ENCODE peak calls at places on chromosomes 2 and 18, in six cellular contexts. O, L, G, H, N and D are unnamed samples.
A peak's percentile ranks its signal among the peaks of the same experiment; 100 is the strongest.

GRCh38 chr18:63928331-63928730 is 20.6 kb downstream of the SERPINB10 start:
- DNase-seq in G (no peak), L (no peak), H (no peak), O (no peak), N (no peak), D (no peak)

GRCh38 chr2:38033651-38034050 is 42.3 kb downstream of the CYP1B1 start:
- DNase-seq in L (no peak), G (no peak), N (no peak), H (no peak), O (no peak), D (no peak)

GRCh38 chr2:16546128-16546754 is 119.4 kb downstream of the CYRIA start:
- DNase-seq in L (no peak), O (no peak), N (no peak), G (no peak), H (no peak), D (no peak)

GRCh38 chr2:232951891-232952290 is 61.2 kb downstream of the NGEF start:
- DNase-seq in H (no peak), L (no peak), O (no peak), G (no peak), N (no peak), D (no peak)

GRCh38 chr2:25257032-25257455 is 84.7 kb downstream of the DNMT3A start:
- DNase-seq in L (no peak), O (peak; percentile 55), G (no peak), H (no peak), N (no peak), D (no peak)

GRCh38 chr18:9852266-9853081 is 33.3 kb upstream of the TXNDC2 start:
- DNase-seq in H (no peak), G (no peak), N (no peak), L (no peak), O (no peak), D (no peak)

GRCh38 chr2:221629478-221629877 is 57.4 kb upstream of the EPHA4 start:
- DNase-seq in L (no peak), O (no peak), G (no peak), N (no peak), H (no peak), D (no peak)

GRCh38 chr2:130198343-130198742 is at the start of gene TUBA3E:
- DNase-seq in N (no peak), L (no peak), H (no peak), G (no peak), O (no peak), D (no peak)

GRCh38 chr18:51490860-51491259 is 293.4 kb upstream of the MEX3C start:
- DNase-seq in G (no peak), L (no peak), H (no peak), N (no peak), O (no peak), D (no peak)

GRCh38 chr2:153391131-153391530 is 87.4 kb downstream of the RPRM start:
- DNase-seq in H (no peak), L (no peak), O (peak; percentile 47), G (no peak), N (no peak), D (no peak)

GRCh38 chr2:205696541-205697441 is 14.5 kb downstream of the NRP2 start:
- DNase-seq in H (no peak), L (no peak), G (no peak), N (no peak), O (no peak), D (no peak)

GRCh38 chr2:101342625-101343008 is 34.1 kb upstream of the RNF149 start:
- DNase-seq in H (no peak), O (no peak), G (no peak), L (no peak), N (no peak), D (no peak)

GRCh38 chr2:56337342-56337741 is 153.6 kb downstream of the CCDC85A start:
- DNase-seq in O (peak; percentile 85), N (no peak), G (no peak), L (no peak), H (no peak), D (no peak)

GRCh38 chr2:71281950-71282349 is 49.6 kb upstream of the ZNF638 start:
- DNase-seq in O (no peak), L (no peak), G (no peak), N (no peak), H (no peak), D (no peak)

GRCh38 chr2:202267495-202267894 is 1.9 kb downstream of the NOP58 start:
- DNase-seq in L (no peak), N (no peak), G (no peak), O (no peak), H (no peak), D (no peak)

GRCh38 chr2:196101325-196101981 is 32.8 kb upstream of the DNAH7 start:
- DNase-seq in G (peak; percentile 48), N (peak; percentile 30), O (no peak), H (no peak), L (no peak), D (no peak)

GRCh38 chr2:10414000-10414451 is 34.1 kb downstream of the ODC1 start:
- DNase-seq in G (no peak), H (no peak), O (peak; percentile 51), N (peak; percentile 75), L (no peak), D (no peak)

GRCh38 chr2:215829261-215829660 is 184.1 kb downstream of the MREG start:
- DNase-seq in G (no peak), O (no peak), L (no peak), N (no peak), H (no peak), D (no peak)

GRCh38 chr2:144886847-144887246 is 366.9 kb upstream of the ZEB2 start:
- DNase-seq in N (no peak), H (no peak), L (no peak), O (no peak), G (no peak), D (no peak)

GRCh38 chr18:24964213-24964612 is 387.8 kb downstream of the ZNF521 start:
- DNase-seq in G (peak; percentile 9), N (peak; percentile 22), H (no peak), O (no peak), L (no peak), D (no peak)

GRCh38 chr2:81077396-81077795 is 772.8 kb upstream of the LRRTM1 start:
- DNase-seq in L (no peak), O (no peak), N (no peak), G (no peak), H (no peak), D (no peak)

GRCh38 chr2:11310212-11310611 is 34.2 kb downstream of the ROCK2 start:
- DNase-seq in H (no peak), N (no peak), L (no peak), G (no peak), O (peak; percentile 24), D (no peak)

GRCh38 chr2:239961662-239962220 is 63.4 kb downstream of the NDUFA10 start:
- DNase-seq in L (no peak), O (no peak), H (no peak), G (no peak), N (no peak), D (no peak)

GRCh38 chr2:227183657-227184367 is 19.4 kb downstream of the COL4A3 start:
- DNase-seq in N (no peak), G (no peak), L (no peak), O (no peak), H (no peak), D (no peak)

GRCh38 chr2:121910139-121910538 is 154.7 kb downstream of the TSN start:
- DNase-seq in L (no peak), H (no peak), O (no peak), G (no peak), N (no peak), D (no peak)

GRCh38 chr2:165070089-165070488 is 114.8 kb upstream of the SLC38A11 start:
- DNase-seq in G (no peak), L (no peak), O (no peak), H (no peak), N (no peak), D (no peak)

GRCh38 chr2:158052761-158053160 is 48.9 kb upstream of the UPP2 start:
- DNase-seq in G (no peak), H (no peak), L (no peak), O (no peak), N (no peak), D (no peak)

GRCh38 chr18:2948038-2948437 is 64.9 kb downstream of the LPIN2 start:
- DNase-seq in G (no peak), N (no peak), O (peak; percentile 74), H (no peak), L (no peak), D (no peak)

GRCh38 chr2:43082111-43082877 is 144.1 kb downstream of the ZFP36L2 start:
- DNase-seq in L (no peak), O (no peak), G (no peak), H (no peak), N (no peak), D (no peak)

GRCh38 chr2:26735096-26735495 is 29.0 kb upstream of the SLC35F6 start:
- DNase-seq in G (no peak), H (no peak), O (no peak), L (no peak), N (no peak), D (no peak)

GRCh38 chr2:156319811-156320490 is 12.6 kb downstream of the NR4A2 start:
- DNase-seq in O (no peak), N (peak; percentile 31), G (no peak), L (no peak), H (no peak), D (no peak)

GRCh38 chr2:120758181-120759048 is 22.7 kb downstream of the GLI2 start:
- DNase-seq in O (no peak), N (no peak), H (no peak), G (no peak), L (no peak), D (no peak)

GRCh38 chr2:230512955-230513748 is 97.2 kb downstream of the SP100 start:
- DNase-seq in O (no peak), L (no peak), H (no peak), G (no peak), N (no peak), D (no peak)

GRCh38 chr2:160687629-160688028 is 194.0 kb upstream of the RBMS1 start:
- DNase-seq in H (no peak), N (no peak), G (no peak), L (no peak), O (peak; percentile 49), D (no peak)

GRCh38 chr2:69088471-69088870 is 75.5 kb downstream of the ANTXR1 start:
- DNase-seq in G (no peak), O (no peak), N (no peak), L (no peak), H (no peak), D (no peak)

GRCh38 chr2:205586626-205587025 is 95.7 kb upstream of the NRP2 start:
- DNase-seq in N (no peak), O (no peak), G (no peak), L (no peak), H (no peak), D (no peak)

GRCh38 chr18:23165271-23165670 is 30.0 kb downstream of the CABLES1 start:
- DNase-seq in L (no peak), G (no peak), H (no peak), N (no peak), O (no peak), D (no peak)

GRCh38 chr2:143907801-143908200 is 612.1 kb downstream of the ZEB2 start:
- DNase-seq in N (no peak), G (no peak), O (no peak), L (no peak), H (no peak), D (no peak)